ENCODE peak calls at places on chromosomes 16 and 17, in six cellular contexts. A is choroid plexus epithelial cell, O is amniotic stem cell, I is NCI-H1694, E is C1 segment of cervical spinal cord, S is foreskin fibroblast. F is an unnamed sample.

GRCh38 chr16:30088237-30088831 is 3.4 kb downstream of the TBX6 start:
- DNase-seq in A (no peak), E (no peak), O (no peak), S (no peak), I (no peak), F (no peak)

GRCh38 chr17:18231156-18231555 is 5.7 kb downstream of the LLGL1 start:
- DNase-seq in E (no peak), I (no peak), A (no peak), S (no peak), O (no peak), F (no peak)

GRCh38 chr17:15233022-15233805 is 31.9 kb downstream of the PMP22 start:
- DNase-seq in I (no peak), O (no peak), A (peak; percentile 72), E (no peak), S (peak; percentile 84), F (no peak)

GRCh38 chr17:37177234-37177633 is 198.6 kb upstream of the C17orf78 start:
- DNase-seq in I (peak; percentile 52), E (peak; percentile 21), S (no peak), O (no peak), A (peak; percentile 5), F (no peak)

GRCh38 chr16:50059669-50060068 is 6.1 kb upstream of the HEATR3 start:
- DNase-seq in A (no peak), O (no peak), E (no peak), S (no peak), I (no peak), F (no peak)

GRCh38 chr17:81573794-81574642 is 21.9 kb upstream of the FAAP100 start:
- DNase-seq in A (no peak), O (no peak), I (peak; percentile 33), E (no peak), S (no peak), F (no peak)

GRCh38 chr17:64128787-64129514 is 993 bp downstream of the ERN1 start:
- DNase-seq in A (peak; percentile 50), I (no peak), O (no peak), E (no peak), S (peak; percentile 60), F (peak; percentile 35)

GRCh38 chr17:70597774-70598173 is 428.4 kb downstream of the KCNJ2 start:
- DNase-seq in I (no peak), E (no peak), O (no peak), S (no peak), A (no peak), F (no peak)

GRCh38 chr17:6187836-6188235 is 117.7 kb downstream of the WSCD1 start:
- DNase-seq in S (no peak), O (no peak), E (no peak), I (no peak), A (no peak), F (no peak)

GRCh38 chr17:2364132-2365116 is 27.1 kb downstream of the SGSM2 start:
- DNase-seq in I (no peak), S (no peak), O (no peak), E (no peak), A (no peak), F (no peak)

GRCh38 chr17:14903810-14904209 is 361.3 kb downstream of the PMP22 start:
- DNase-seq in A (no peak), E (no peak), O (no peak), I (no peak), S (no peak), F (no peak)

GRCh38 chr17:17520599-17521232 is 24.5 kb upstream of the RASD1 start:
- DNase-seq in A (no peak), E (no peak), S (no peak), I (no peak), O (no peak), F (no peak)

GRCh38 chr16:86216591-86216990 is 293.7 kb upstream of the FOXF1 start:
- DNase-seq in A (no peak), O (no peak), S (no peak), E (no peak), I (no peak), F (no peak)

GRCh38 chr16:70267516-70267915 is 15.8 kb upstream of the EXOSC6 start:
- DNase-seq in E (no peak), I (peak; percentile 19), A (peak; percentile 73), O (no peak), S (peak; percentile 68), F (no peak)

GRCh38 chr17:57595426-57595825 is 149.7 kb downstream of the CCDC182 start:
- DNase-seq in S (no peak), A (no peak), O (no peak), I (no peak), E (no peak), F (no peak)

GRCh38 chr17:58985265-58985810 is 121.3 kb downstream of the TRIM37 start:
- DNase-seq in I (no peak), O (no peak), S (no peak), E (no peak), A (no peak), F (no peak)

GRCh38 chr16:70610273-70611223 is 35.8 kb upstream of the IL34 start:
- DNase-seq in A (no peak), E (no peak), I (no peak), O (no peak), S (no peak), F (no peak)

GRCh38 chr16:1145383-1146100 is 7.4 kb upstream of the CACNA1H start:
- DNase-seq in S (no peak), A (peak; percentile 21), O (no peak), I (no peak), E (no peak), F (no peak)

GRCh38 chr16:85699628-85700027 is 10.9 kb upstream of the GINS2 start:
- DNase-seq in S (peak; percentile 60), O (no peak), A (peak; percentile 48), E (no peak), I (peak; percentile 17), F (no peak)

GRCh38 chr17:17822189-17822978 is 14.4 kb downstream of the SREBF1 start:
- DNase-seq in I (no peak), A (peak; percentile 92), E (peak; percentile 72), S (peak; percentile 94), O (no peak), F (peak; percentile 86)

GRCh38 chr17:63446981-63447687 is 1.0 kb upstream of the CYB561 start:
- DNase-seq in S (no peak), E (no peak), I (no peak), A (no peak), O (no peak), F (no peak)

GRCh38 chr16:20291807-20292206 is 35.5 kb downstream of the GP2 start:
- DNase-seq in E (no peak), A (no peak), S (no peak), I (no peak), O (no peak), F (no peak)

GRCh38 chr17:6153416-6153815 is 83.2 kb downstream of the WSCD1 start:
- DNase-seq in A (no peak), S (no peak), I (no peak), O (no peak), E (no peak), F (no peak)

GRCh38 chr17:18225121-18225561 is 294 bp upstream of the LLGL1 start:
- DNase-seq in S (peak; percentile 99), E (peak; percentile 84), A (peak; percentile 97), I (peak; percentile 90), O (peak; percentile 87), F (peak; percentile 94)

GRCh38 chr16:84499638-84500037 is 4.8 kb downstream of the MEAK7 start:
- DNase-seq in E (no peak), A (no peak), O (no peak), S (no peak), I (no peak), F (no peak)

GRCh38 chr17:80870401-80870800 is 121.2 kb upstream of the CHMP6 start:
- DNase-seq in E (no peak), I (no peak), O (no peak), A (no peak), S (no peak), F (no peak)

GRCh38 chr16:3774156-3774767 is 56.9 kb upstream of the TRAP1 start:
- DNase-seq in A (peak; percentile 61), E (no peak), S (peak; percentile 61), I (no peak), O (no peak), F (no peak)